ENCODE peak calls at places on chromosomes 2 and 18, in nine cellular contexts. J is transverse colon; K is heart right ventricle; T is ovary; A is sigmoid colon; Y is cardiac muscle cell; M is CD8-positive, alpha-beta T cell; H is kidney; V is WERI-Rb-1. W is an unnamed sample.

GRCh38 chr2:43898134-43898957 is 59.6 kb downstream of the ABCG8 start:
- DNase-seq in K (no peak), H (no peak), A (no peak), Y (no peak), M (no peak), T (no peak), V (no peak), J (peak), W (no peak)

GRCh38 chr2:157190151-157190550 is 67.4 kb upstream of the GALNT5 start:
- DNase-seq in M (no peak), K (no peak), J (no peak), H (no peak), T (no peak), V (no peak), A (no peak), Y (peak), W (no peak)

GRCh38 chr2:237171396-237171795 is 85.7 kb downstream of the COPS8 start:
- DNase-seq in V (no peak), T (peak), A (peak), M (no peak), H (no peak), J (no peak), Y (peak), K (no peak), W (no peak)

GRCh38 chr18:12394428-12394827 is 13.3 kb upstream of the PRELID3A start:
- DNase-seq in V (no peak), A (peak), K (no peak), T (no peak), H (no peak), J (peak), Y (no peak), M (no peak), W (no peak)

GRCh38 chr2:27264253-27264752 is 1.5 kb upstream of the SLC30A3 start:
- DNase-seq in Y (no peak), M (no peak), V (peak), J (no peak), K (no peak), T (no peak), A (no peak), H (no peak), W (no peak)

GRCh38 chr2:135255208-135255607 is 203.1 kb downstream of the RAB3GAP1 start:
- DNase-seq in M (no peak), K (no peak), J (no peak), H (no peak), V (no peak), T (no peak), Y (no peak), A (no peak), W (no peak)

GRCh38 chr2:1609706-1610485 is 134.4 kb downstream of the PXDN start:
- DNase-seq in Y (no peak), H (peak), K (no peak), M (no peak), A (peak), V (no peak), J (no peak), T (no peak), W (no peak)

GRCh38 chr18:51066273-51066672 is 36.3 kb downstream of the SMAD4 start:
- DNase-seq in K (no peak), H (no peak), V (no peak), M (no peak), Y (peak), J (no peak), T (no peak), A (no peak), W (no peak)

GRCh38 chr18:79458131-79458838 is 62.6 kb downstream of the NFATC1 start:
- DNase-seq in K (peak), A (peak), H (peak), Y (peak), V (no peak), J (peak), M (no peak), T (peak), W (peak)

GRCh38 chr2:45929674-45930395 is 278.4 kb downstream of the PRKCE start:
- DNase-seq in J (no peak), Y (no peak), V (no peak), T (no peak), M (no peak), H (no peak), A (no peak), K (no peak), W (no peak)

GRCh38 chr2:229899604-229900003 is 22.2 kb downstream of the TRIP12 start:
- DNase-seq in V (no peak), A (no peak), H (no peak), T (no peak), Y (no peak), J (no peak), K (no peak), M (no peak), W (no peak)

GRCh38 chr2:21415234-21415633 is 291.5 kb downstream of the TDRD15 start:
- DNase-seq in J (no peak), T (no peak), H (no peak), Y (no peak), V (peak), K (no peak), M (no peak), A (no peak), W (no peak)

GRCh38 chr2:218607436-218608115 is at the start of gene PLCD4:
- DNase-seq in H (no peak), K (no peak), Y (peak), V (peak), M (no peak), A (peak), J (peak), T (no peak), W (no peak)

GRCh38 chr18:53153281-53153680 is 813.3 kb downstream of the DCC start:
- DNase-seq in H (no peak), K (no peak), Y (peak), M (no peak), V (peak), A (no peak), J (peak), T (no peak), W (no peak)

GRCh38 chr2:37713258-37713700 is 41.8 kb upstream of the CDC42EP3 start:
- DNase-seq in Y (peak), H (no peak), V (no peak), M (no peak), A (no peak), J (no peak), K (no peak), T (no peak), W (no peak)

GRCh38 chr2:216011320-216011849 is 2.0 kb downstream of the MREG start:
- DNase-seq in T (no peak), M (no peak), A (no peak), V (no peak), Y (no peak), K (no peak), H (no peak), J (no peak), W (no peak)
- H3K4me3 ChIP-seq in T (no peak), M (no peak), A (no peak), V (no peak), Y (no peak), K (no peak), H (no peak), J (no peak), W (no peak)

DNA sequence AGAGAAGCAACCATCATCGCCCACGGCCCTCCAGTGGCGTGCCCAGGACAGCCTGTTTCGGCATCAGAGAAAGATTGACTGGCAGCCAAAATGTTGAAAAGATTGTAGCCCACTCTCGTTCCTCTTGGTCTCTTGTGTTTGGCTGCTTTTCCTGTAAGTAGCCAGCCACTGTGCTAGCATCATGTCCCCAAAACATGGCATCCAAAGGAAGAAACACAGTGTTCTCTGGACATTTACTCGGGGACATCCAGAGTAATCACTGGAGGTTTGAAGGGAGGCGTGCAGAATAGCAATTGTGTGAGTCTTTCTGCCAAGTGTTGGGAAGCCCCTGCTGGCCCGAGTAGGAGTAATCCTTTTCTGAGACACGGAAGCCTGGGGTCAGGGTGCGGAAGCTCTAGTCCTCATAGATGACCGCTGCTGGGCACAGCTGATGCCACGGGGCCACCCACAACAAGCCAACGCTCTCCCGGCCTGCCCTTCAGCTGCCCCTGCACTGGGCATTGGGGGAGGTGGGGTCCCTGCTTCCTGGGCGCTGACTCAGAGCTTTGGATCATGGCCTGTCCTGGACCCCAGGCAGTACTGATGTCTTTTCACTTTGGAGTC is 24.8 kb upstream of the HDAC4 start:
- DNase-seq in M (no peak), H (no peak), J (no peak), K (no peak), T (no peak), Y (no peak), A (no peak), V (no peak), W (no peak)
- H3K27ac ChIP-seq in M (no peak), H (no peak), J (no peak), K (no peak), T (no peak), Y (no peak), A (no peak), V (no peak), W (no peak)

DNA sequence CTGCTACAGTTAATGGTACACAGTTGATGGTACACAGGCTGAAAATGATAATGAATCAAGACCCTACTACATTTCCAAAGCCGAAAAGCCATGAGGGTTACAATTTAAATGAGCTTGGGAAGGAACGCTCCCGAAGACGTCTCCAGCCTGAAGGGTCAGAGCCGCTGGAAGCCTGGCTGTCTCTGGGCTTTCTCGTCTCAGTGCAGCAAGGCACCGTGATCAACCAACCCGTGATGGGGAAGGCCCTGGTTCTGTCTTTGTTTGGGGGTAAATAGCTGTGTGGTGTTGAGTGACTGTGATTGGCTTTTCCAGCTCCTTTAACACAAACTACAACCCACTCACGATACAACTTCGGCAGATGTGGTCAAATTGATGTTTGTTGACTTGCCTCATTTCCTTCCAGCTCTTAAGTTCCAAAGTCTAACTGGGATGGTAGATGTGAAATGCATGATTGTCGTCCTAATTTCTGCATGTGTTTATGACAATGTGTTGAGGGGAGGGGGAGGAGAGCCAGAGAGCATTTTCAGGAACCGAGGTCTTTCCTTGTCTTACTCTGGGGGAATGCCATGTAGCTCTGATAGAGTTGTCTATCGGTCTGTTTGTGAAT is 59.9 kb upstream of the EML6 start:
- DNase-seq in J (no peak), H (no peak), K (no peak), T (no peak), Y (no peak), M (no peak), V (no peak), A (no peak), W (no peak)
- TF ChIP-seq CTCF in J (no peak), H (no peak), K (no peak), T (no peak), Y (no peak), M (no peak), V (no peak), A (no peak), W (no peak)

DNA sequence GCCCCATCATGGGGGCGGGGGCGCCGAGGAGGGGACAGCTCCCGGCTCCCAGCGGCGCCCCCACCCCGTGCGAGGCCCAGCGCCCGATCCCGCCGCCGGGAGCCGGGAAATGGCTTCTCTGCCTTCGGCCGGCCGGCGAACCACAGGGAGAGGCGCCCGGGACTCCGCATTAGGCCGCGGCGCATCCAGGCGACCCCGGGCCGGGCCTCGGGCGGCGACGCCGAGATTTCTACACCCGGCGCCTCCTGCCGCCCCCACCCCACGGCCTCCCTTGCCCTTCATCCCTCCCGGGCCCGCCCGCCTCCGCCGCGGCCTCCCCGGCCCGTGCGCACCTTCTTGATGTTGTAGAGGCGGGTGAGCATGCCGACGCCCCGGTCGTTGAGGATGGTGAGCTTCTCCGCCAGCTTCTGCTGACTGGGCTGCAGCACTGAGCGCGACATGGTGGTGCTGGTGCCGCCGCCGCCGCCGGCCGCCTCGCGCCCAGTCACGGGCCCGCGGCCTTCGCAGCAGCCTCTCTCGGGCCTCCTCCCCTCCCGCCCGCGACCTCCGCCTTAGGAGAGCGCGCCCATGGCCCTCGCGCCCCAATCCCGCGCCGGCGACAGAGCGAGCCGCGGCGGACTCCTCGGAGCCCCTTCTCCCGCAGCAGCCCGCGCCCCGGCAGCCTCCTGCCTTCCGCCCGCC is 457 bp downstream of the NCKAP1 start:
- DNase-seq in Y (no peak), K (no peak), A (peak), H (no peak), V (peak), J (peak), T (peak), M (peak), W (peak)
- H3K4me3 ChIP-seq in Y (peak), K (peak), A (peak), H (peak), V (peak), J (peak), T (peak), M (peak), W (peak)

DNA sequence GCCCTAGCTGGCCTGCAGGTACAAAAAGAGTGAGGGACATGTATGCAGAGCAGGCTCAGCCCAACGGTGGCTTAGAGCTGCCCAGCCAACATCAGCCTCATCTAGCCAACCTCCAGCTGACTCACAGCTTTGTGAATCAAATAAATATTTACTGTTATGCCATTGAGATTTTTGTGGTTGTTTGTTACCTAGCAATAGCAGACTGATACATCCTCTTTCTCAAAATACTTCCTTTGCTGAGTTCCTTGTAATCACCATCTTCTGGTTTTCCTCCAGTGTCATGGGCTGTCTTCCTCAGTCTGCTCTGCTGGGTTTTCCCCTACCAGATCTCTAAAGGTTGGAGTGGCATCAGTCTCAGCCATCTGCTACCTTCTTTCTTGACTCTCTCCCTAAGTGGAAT is 126.6 kb upstream of the SLC1A4 start:
- DNase-seq in V (no peak), T (no peak), K (no peak), M (no peak), A (no peak), J (no peak), H (no peak), Y (no peak), W (no peak)
- H3K27ac ChIP-seq in V (no peak), T (no peak), K (peak), M (no peak), A (no peak), J (no peak), H (no peak), Y (no peak), W (no peak)

DNA sequence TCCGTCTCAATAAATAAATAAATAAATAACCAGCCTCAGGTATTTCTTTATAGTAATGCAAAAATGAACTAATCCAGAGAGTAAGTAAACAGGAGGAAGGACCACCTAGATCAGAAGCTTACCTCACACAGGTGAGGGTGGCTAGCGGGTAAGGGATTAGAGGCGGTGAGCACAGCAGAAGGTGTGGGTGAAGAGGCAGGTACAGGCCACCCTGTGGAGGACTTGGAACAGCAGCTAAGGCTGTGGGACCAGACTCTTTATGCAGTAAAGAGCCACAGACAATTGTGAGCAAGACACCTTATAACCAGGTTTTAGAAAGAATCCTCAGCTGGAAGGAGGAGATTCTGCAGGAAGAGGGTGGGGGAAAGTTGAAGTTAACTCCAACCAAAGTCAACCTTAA is 34.2 kb upstream of the TTR start:
- DNase-seq in V (no peak), J (no peak), T (no peak), Y (no peak), A (no peak), M (no peak), K (no peak), H (no peak), W (no peak)
- TF ChIP-seq CTCF in V (peak), J (no peak), T (no peak), Y (no peak), A (no peak), M (no peak), K (no peak), H (no peak), W (no peak)

GRCh38 chr2:170816499-170817246 is at the start of gene GAD1:
- DNase-seq in M (peak), K (peak), A (peak), H (peak), Y (peak), J (peak), V (peak), T (peak), W (no peak)

GRCh38 chr2:170815746-170816498 is 765 bp upstream of the GAD1 start:
- DNase-seq in A (no peak), V (peak), J (peak), K (peak), Y (peak), T (peak), M (peak), H (peak), W (no peak)

GRCh38 chr2:170817247-170817998 is 736 bp downstream of the GAD1 start:
- DNase-seq in Y (no peak), K (no peak), M (no peak), T (no peak), V (peak), A (no peak), H (no peak), J (no peak), W (no peak)

GRCh38 chr2:170818294-170819104 is 1.8 kb downstream of the GAD1 start:
- DNase-seq in M (no peak), T (no peak), V (no peak), Y (no peak), J (no peak), A (no peak), K (no peak), H (no peak), W (no peak)

DNA sequence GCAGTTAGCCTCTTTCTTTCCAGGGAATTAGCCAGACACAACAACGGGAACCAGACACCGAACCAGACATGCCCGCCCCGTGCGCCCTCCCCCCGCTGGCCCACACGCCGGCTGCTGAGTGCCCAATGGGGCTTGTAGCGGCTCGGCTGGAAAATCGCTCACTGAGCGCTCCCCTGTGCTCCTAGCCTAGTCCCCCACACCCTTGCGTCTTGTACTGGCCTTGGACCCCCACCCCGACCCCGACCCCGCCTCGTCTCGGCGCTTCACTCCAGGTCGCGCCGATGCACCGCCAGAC is 1.3 kb downstream of the GAD1 start:
- DNase-seq in A (no peak), H (no peak), K (no peak), V (peak), Y (no peak), J (no peak), T (no peak), M (no peak), W (no peak)
- H3K4me3 ChIP-seq in A (peak), H (peak), K (peak), V (peak), Y (peak), J (peak), T (peak), M (peak), W (peak)

W was measured in coronary artery.